ENCODE peak calls at places on chromosomes 13 and 19, in seven cellular contexts. Q is upper lobe of left lung, N is uterus, X is right lobe of liver, M is lower leg skin, J is A549, L is transverse colon. G is an unnamed sample.
A peak's percentile ranks its signal among the peaks of the same experiment; 100 is the strongest.

GRCh38 chr13:69970521-69970920 is 137.1 kb upstream of the ATXN8OS start:
- DNase-seq in N (no peak), Q (no peak), J (peak; percentile 0), M (no peak), X (no peak), L (no peak), G (no peak)

GRCh38 chr19:56116606-56117005 is 4.5 kb downstream of the ZNF787 start:
- DNase-seq in M (no peak), Q (no peak), X (no peak), N (no peak), L (no peak), J (no peak), G (no peak)

GRCh38 chr19:19006213-19006612 is 27.1 kb downstream of the SUGP2 start:
- DNase-seq in J (no peak), M (no peak), X (no peak), L (no peak), Q (no peak), N (no peak), G (no peak)

GRCh38 chr13:26460652-26461051 is 96.8 kb upstream of the WASF3 start:
- DNase-seq in X (no peak), M (no peak), J (no peak), L (no peak), N (peak; percentile 56), Q (peak; percentile 41), G (peak; percentile 65)

GRCh38 chr19:39246951-39247669 is 1.5 kb downstream of the IFNL4 start:
- DNase-seq in M (no peak), N (no peak), X (peak; percentile 57), J (no peak), Q (peak; percentile 28), L (peak; percentile 16), G (no peak)

GRCh38 chr19:2376784-2377519 is 16.9 kb downstream of the TMPRSS9 start:
- DNase-seq in M (no peak), Q (no peak), J (no peak), L (no peak), X (no peak), N (no peak), G (no peak)

GRCh38 chr13:110445183-110445582 is 116.3 kb downstream of the RAB20 start:
- DNase-seq in M (peak; percentile 57), L (no peak), Q (no peak), N (no peak), X (no peak), J (no peak), G (no peak)

GRCh38 chr13:36006347-36006746 is 124.8 kb downstream of the DCLK1 start:
- DNase-seq in J (no peak), X (no peak), M (no peak), N (no peak), L (no peak), Q (peak; percentile 56), G (no peak)

GRCh38 chr13:111877906-111878305 is 189.0 kb upstream of the SOX1 start:
- DNase-seq in J (no peak), N (no peak), X (no peak), M (no peak), L (no peak), Q (no peak), G (no peak)

GRCh38 chr19:40443930-40444180 is 280 bp downstream of the SERTAD3 start:
- DNase-seq in X (no peak), N (no peak), L (no peak), M (no peak), Q (no peak), J (no peak), G (no peak)

GRCh38 chr13:29255567-29255966 is 339.9 kb downstream of the SLC7A1 start:
- DNase-seq in L (no peak), N (no peak), M (no peak), Q (no peak), J (no peak), X (no peak), G (no peak)

GRCh38 chr19:5338661-5339469 is 1.7 kb downstream of the PTPRS start:
- DNase-seq in N (no peak), J (no peak), Q (no peak), X (no peak), M (no peak), L (no peak), G (no peak)

GRCh38 chr13:97798836-97799235 is 154.6 kb upstream of the IPO5 start:
- DNase-seq in X (no peak), Q (no peak), J (no peak), N (no peak), M (no peak), L (no peak), G (no peak)

GRCh38 chr13:100019780-100020356 is 38.3 kb downstream of the ZIC2 start:
- DNase-seq in Q (no peak), X (no peak), L (no peak), M (no peak), N (no peak), J (no peak), G (no peak)

GRCh38 chr19:58170860-58171259 is 12.0 kb upstream of the ZNF274 start:
- DNase-seq in X (no peak), L (no peak), Q (no peak), N (no peak), J (peak; percentile 71), M (no peak), G (no peak)

GRCh38 chr13:112683581-112683980 is 6.3 kb upstream of the ATP11A start:
- DNase-seq in L (no peak), Q (no peak), X (no peak), N (no peak), M (peak; percentile 71), J (no peak), G (no peak)

GRCh38 chr19:2663920-2664571 is 38.4 kb downstream of the GNG7 start:
- DNase-seq in L (peak; percentile 80), Q (no peak), J (no peak), N (no peak), X (no peak), M (no peak), G (no peak)

GRCh38 chr13:31982124-31982523 is 49.5 kb upstream of the FRY start:
- DNase-seq in X (no peak), Q (no peak), J (no peak), N (no peak), L (no peak), M (no peak), G (no peak)

GRCh38 chr13:96540656-96541055 is 450.7 kb downstream of the HS6ST3 start:
- DNase-seq in L (no peak), Q (no peak), J (no peak), M (no peak), X (no peak), N (no peak), G (no peak)

GRCh38 chr13:28337196-28338045 is 157.5 kb downstream of the FLT1 start:
- DNase-seq in J (no peak), M (no peak), N (no peak), Q (no peak), L (no peak), X (no peak), G (peak; percentile 30)

GRCh38 chr13:37534181-37534580 is 64.4 kb downstream of the POSTN start:
- DNase-seq in M (no peak), X (no peak), L (no peak), Q (no peak), N (no peak), J (no peak), G (no peak)

GRCh38 chr13:73133536-73133935 is 74.7 kb downstream of the KLF5 start:
- DNase-seq in L (peak; percentile 60), Q (no peak), J (peak; percentile 84), X (no peak), N (no peak), M (no peak), G (no peak)

GRCh38 chr13:102798653-102799543 is at the start of the genes BIVM and POGLUT2:
- DNase-seq in X (peak; percentile 96), M (peak; percentile 98), L (peak; percentile 91), Q (peak; percentile 91), N (peak; percentile 90), J (peak; percentile 90), G (peak; percentile 92)

GRCh38 chr19:17703823-17704463 is 15.3 kb upstream of the MAP1S start:
- DNase-seq in X (no peak), N (no peak), L (peak; percentile 67), J (peak; percentile 40), M (no peak), Q (peak; percentile 58), G (no peak)

GRCh38 chr19:58578430-58578925 is 5.3 kb upstream of the MZF1 start:
- DNase-seq in Q (no peak), X (no peak), M (no peak), L (no peak), J (no peak), N (no peak), G (peak; percentile 11)

GRCh38 chr19:11535792-11536595 is 2.7 kb upstream of the CNN1 start:
- DNase-seq in X (peak; percentile 89), J (peak; percentile 88), L (peak; percentile 93), M (peak; percentile 96), N (peak; percentile 94), Q (peak; percentile 93), G (peak; percentile 97)
- TF ChIP-seq POLR2A in X (peak; percentile 42), J (no peak), L (peak; percentile 52), M (no peak), N (peak; percentile 83), Q (peak; percentile 18), G (peak; percentile 60)

DNA sequence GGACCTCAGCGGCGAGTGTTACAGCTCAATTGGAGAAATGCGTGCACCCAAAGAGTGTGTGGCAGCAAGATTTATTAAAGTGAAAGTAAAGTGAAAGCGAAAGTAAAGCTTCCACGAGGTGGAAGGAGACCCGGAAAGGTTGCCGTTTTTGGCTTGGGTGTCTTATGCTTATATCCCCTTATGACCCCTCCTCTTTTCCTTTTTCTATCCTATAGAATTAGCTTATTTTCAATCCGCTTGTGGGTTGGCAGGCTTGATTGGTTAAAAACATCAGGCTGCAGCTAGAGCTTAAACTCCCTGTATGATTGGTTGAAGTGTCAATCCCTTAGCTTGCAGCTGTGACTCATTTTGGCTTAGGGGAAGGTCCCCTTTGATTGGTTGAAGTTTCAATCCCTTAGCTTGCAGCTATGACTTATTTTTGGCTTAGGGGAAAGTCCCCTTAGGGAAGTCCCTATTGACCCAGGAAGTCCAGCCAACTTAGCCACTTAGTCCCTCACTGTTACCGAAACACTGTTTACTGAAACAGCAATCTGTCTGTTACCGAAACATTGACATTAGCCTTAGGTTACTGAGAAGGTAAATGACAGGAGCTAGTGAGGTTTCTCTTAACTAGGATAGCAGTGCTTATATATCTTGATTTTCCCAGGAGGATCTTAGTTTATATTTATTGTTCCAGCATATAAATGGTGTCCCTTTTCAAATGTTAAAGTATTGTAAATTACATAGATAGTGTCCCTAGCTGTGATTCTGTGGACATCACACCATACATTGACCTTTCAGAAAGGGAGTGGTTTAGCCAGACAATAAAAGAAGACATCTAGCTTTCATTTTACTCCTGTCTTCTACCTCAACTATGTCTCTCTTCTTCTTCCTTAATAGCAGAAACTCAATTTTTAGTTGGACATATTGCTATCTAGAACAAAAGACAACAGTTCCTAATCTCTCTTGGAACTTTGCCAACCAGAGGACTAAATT is 575.8 kb downstream of the DACH1 start:
- DNase-seq in L (peak; percentile 19), Q (peak; percentile 37), J (peak; percentile 73), X (no peak), N (peak; percentile 26), M (no peak), G (peak; percentile 11)
- H3K4me3 ChIP-seq in L (peak overlapping the region; percentile 50), Q (peak overlapping the region; percentile 41), J (peak overlapping the region; percentile 46), X (peak overlapping the region; percentile 50), N (peak overlapping the region; percentile 23), M (no peak overlapping the region), G (peak overlapping the region; percentile 39)

GRCh38 chr13:41751734-41752445 is 209.0 kb downstream of the VWA8 start:
- DNase-seq in J (peak; percentile 10), L (no peak), Q (no peak), M (no peak), X (no peak), N (no peak), G (no peak)
- TF ChIP-seq CTCF in J (no peak), L (no peak), Q (no peak), M (no peak), X (no peak), N (no peak), G (no peak)

GRCh38 chr19:52637718-52638585 is at the start of gene ZNF83:
- DNase-seq in M (peak; percentile 99), L (peak; percentile 97), N (peak; percentile 99), X (peak; percentile 94), J (no peak), Q (peak; percentile 97), G (peak; percentile 97)
- TF ChIP-seq POLR2A in M (no peak), L (peak; percentile 78), N (peak; percentile 41), X (no peak), J (no peak), Q (peak; percentile 51), G (peak; percentile 20)